ENCODE peak calls at places on chromosome 1, in nine cellular contexts. M is fibroblast of lung, J is upper lobe of right lung, Q is caudate nucleus, Z is neuronal stem cell, N is colonic mucosa, H is pancreas, L is RWPE1, O is small intestine. S is an unnamed sample.

GRCh38 chr1:2001773-2002411 is 1.7 kb downstream of the CFAP74 start:
- DNase-seq in Q (no peak), O (no peak), Z (no peak), L (peak), J (peak), H (no peak), M (no peak), N (no peak), S (no peak)

GRCh38 chr1:232877361-232877991 is 72.3 kb downstream of the MAP10 start:
- DNase-seq in J (no peak), Q (no peak), H (no peak), N (no peak), Z (no peak), L (no peak), O (no peak), M (no peak), S (no peak)

GRCh38 chr1:239891621-239892358 is 199.9 kb upstream of the FMN2 start:
- DNase-seq in Z (no peak), M (no peak), L (no peak), O (peak), N (no peak), Q (no peak), J (no peak), H (no peak), S (no peak)

GRCh38 chr1:48250572-48250971 is 28.1 kb downstream of the SLC5A9 start:
- DNase-seq in J (no peak), M (no peak), H (no peak), N (peak), Q (no peak), O (peak), Z (no peak), L (no peak), S (no peak)

GRCh38 chr1:167790117-167790516 is 68.3 kb downstream of the MPZL1 start:
- DNase-seq in Q (no peak), J (no peak), O (no peak), L (peak), M (no peak), Z (no peak), H (no peak), N (no peak), S (no peak)

GRCh38 chr1:110787328-110788071 is 85.4 kb upstream of the CD53 start:
- DNase-seq in J (no peak), O (peak), H (no peak), N (no peak), L (no peak), Z (no peak), M (no peak), Q (no peak), S (peak)

GRCh38 chr1:7298749-7299151 is 472.3 kb upstream of the VAMP3 start:
- DNase-seq in J (no peak), H (no peak), O (no peak), Z (no peak), N (peak), M (peak), L (peak), Q (no peak), S (no peak)

GRCh38 chr1:198725090-198725489 is 86.2 kb downstream of the PTPRC start:
- DNase-seq in O (no peak), N (no peak), L (no peak), H (no peak), Z (no peak), M (no peak), Q (no peak), J (no peak), S (no peak)

GRCh38 chr1:62271137-62271536 is 48.1 kb downstream of the KANK4 start:
- DNase-seq in N (no peak), H (no peak), M (no peak), J (no peak), O (no peak), L (no peak), Q (no peak), Z (no peak), S (no peak)

GRCh38 chr1:208936431-208936830 is 647.1 kb upstream of the CAMK1G start:
- DNase-seq in H (no peak), L (no peak), Q (no peak), Z (no peak), N (no peak), J (no peak), O (no peak), M (no peak), S (no peak)

GRCh38 chr1:32413507-32414185 is 19.4 kb upstream of the BSDC1 start:
- DNase-seq in J (no peak), L (peak), Z (peak), O (peak), M (peak), Q (no peak), N (peak), H (no peak), S (peak)

GRCh38 chr1:157448666-157449065 is 103.6 kb downstream of the FCRL5 start:
- DNase-seq in M (no peak), N (no peak), H (no peak), Q (no peak), Z (no peak), O (no peak), L (no peak), J (no peak), S (no peak)

GRCh38 chr1:184747089-184747955 is 7.3 kb downstream of the EDEM3 start:
- DNase-seq in H (no peak), L (no peak), Z (no peak), Q (no peak), O (no peak), J (no peak), M (no peak), N (no peak), S (no peak)

GRCh38 chr1:58402444-58402843 is 144.1 kb downstream of the OMA1 start:
- DNase-seq in O (no peak), M (peak), Z (no peak), J (no peak), H (no peak), Q (no peak), N (no peak), L (no peak), S (no peak)

GRCh38 chr1:240234477-240235225 is 143.0 kb downstream of the FMN2 start:
- DNase-seq in J (no peak), M (peak), O (no peak), L (peak), Z (no peak), Q (no peak), N (no peak), H (no peak), S (no peak)

GRCh38 chr1:81703352-81703735 is 97.4 kb upstream of the ADGRL2 start:
- DNase-seq in L (no peak), N (no peak), M (peak), H (no peak), O (no peak), Z (no peak), Q (no peak), J (no peak), S (no peak)

GRCh38 chr1:108553910-108554309 is 6.0 kb upstream of the EEIG2 start:
- DNase-seq in Z (no peak), J (no peak), M (no peak), Q (no peak), O (no peak), N (no peak), H (no peak), L (no peak), S (no peak)

GRCh38 chr1:53362851-53363642 is 35.2 kb upstream of the LRP8 start:
- DNase-seq in O (no peak), H (peak), Q (no peak), J (peak), M (no peak), L (no peak), N (peak), Z (no peak), S (no peak)

GRCh38 chr1:226677121-226678020 is 61.7 kb downstream of the ITPKB start:
- DNase-seq in M (peak), Q (peak), Z (no peak), L (peak), O (peak), N (peak), H (peak), J (no peak), S (no peak)

GRCh38 chr1:7257225-7257624 is 472.0 kb downstream of the CAMTA1 start:
- DNase-seq in J (no peak), Z (no peak), O (no peak), L (no peak), Q (no peak), H (no peak), M (no peak), N (no peak), S (no peak)

GRCh38 chr1:225454067-225454618 is 26.3 kb upstream of the LBR start:
- DNase-seq in Q (no peak), M (no peak), J (no peak), N (no peak), Z (no peak), H (peak), L (peak), O (no peak), S (no peak)

GRCh38 chr1:31828926-31829690 is 13.3 kb upstream of the SPOCD1 start:
- DNase-seq in L (no peak), J (no peak), Q (no peak), N (peak), M (no peak), H (no peak), O (no peak), Z (no peak), S (no peak)

GRCh38 chr1:204198978-204199340 is 2.7 kb upstream of the KISS1 start:
- DNase-seq in N (no peak), J (no peak), Z (no peak), Q (no peak), M (no peak), L (no peak), O (no peak), H (peak), S (no peak)

GRCh38 chr1:109864960-109865611 is 45.6 kb upstream of the CSF1 start:
- DNase-seq in M (peak), O (no peak), H (no peak), Z (no peak), J (no peak), N (no peak), Q (no peak), L (no peak), S (no peak)

GRCh38 chr1:21906173-21907078 is 30.7 kb downstream of the HSPG2 start:
- DNase-seq in N (peak), O (no peak), Z (no peak), J (peak), L (no peak), H (no peak), M (no peak), Q (no peak), S (no peak)

GRCh38 chr1:11738783-11739182 is 2.8 kb downstream of the AGTRAP start:
- DNase-seq in Z (no peak), M (no peak), L (no peak), O (no peak), H (no peak), J (no peak), Q (no peak), N (no peak), S (no peak)

DNA sequence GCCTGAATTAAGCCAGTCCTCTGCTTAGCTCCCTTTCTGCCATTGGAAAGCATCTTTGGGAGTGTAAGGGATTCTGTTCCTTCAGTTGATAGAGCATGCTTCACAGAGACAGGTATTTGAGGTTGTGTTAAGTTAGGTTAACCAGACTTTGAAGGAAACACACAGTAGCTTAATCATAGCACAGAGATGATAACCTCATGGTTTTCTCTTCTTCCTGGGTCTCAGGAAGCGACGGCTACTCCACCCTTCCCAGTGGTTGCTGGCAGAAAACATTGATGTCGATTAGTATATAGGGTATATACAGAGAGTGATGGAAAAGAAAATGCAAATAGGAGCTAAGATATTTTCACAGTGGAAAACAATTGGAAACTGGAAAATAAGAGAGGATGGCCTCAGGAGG is 42.0 kb downstream of the S1PR1 start:
- DNase-seq in O (no peak), N (no peak), H (no peak), Q (no peak), J (no peak), L (no peak), M (no peak), Z (no peak), S (no peak)
- H3K27ac ChIP-seq in O (no peak), N (no peak), H (no peak), Q (no peak), J (no peak), L (no peak), M (no peak), Z (no peak), S (no peak)

GRCh38 chr1:6251233-6251632 is 7.3 kb downstream of the HES3 start:
- DNase-seq in M (no peak), Z (no peak), H (no peak), J (no peak), L (no peak), Q (no peak), O (no peak), N (no peak), S (no peak)
- H3K27ac ChIP-seq in M (no peak), Z (no peak), H (no peak), J (no peak), L (no peak), Q (no peak), O (no peak), N (no peak), S (no peak)

GRCh38 chr1:44049839-44050238 is 18.6 kb upstream of the SLC6A9 start:
- DNase-seq in N (no peak), O (no peak), H (no peak), Z (no peak), Q (no peak), M (peak), J (no peak), L (peak), S (no peak)
- H3K27ac ChIP-seq in N (no peak), O (no peak), H (no peak), Z (no peak), Q (no peak), M (peak), J (no peak), L (peak), S (no peak)

GRCh38 chr1:151443846-151444790 is 15.2 kb downstream of the POGZ start:
- DNase-seq in L (peak), N (peak), O (peak), Q (no peak), J (no peak), M (peak), Z (peak), H (no peak), S (peak)

DNA sequence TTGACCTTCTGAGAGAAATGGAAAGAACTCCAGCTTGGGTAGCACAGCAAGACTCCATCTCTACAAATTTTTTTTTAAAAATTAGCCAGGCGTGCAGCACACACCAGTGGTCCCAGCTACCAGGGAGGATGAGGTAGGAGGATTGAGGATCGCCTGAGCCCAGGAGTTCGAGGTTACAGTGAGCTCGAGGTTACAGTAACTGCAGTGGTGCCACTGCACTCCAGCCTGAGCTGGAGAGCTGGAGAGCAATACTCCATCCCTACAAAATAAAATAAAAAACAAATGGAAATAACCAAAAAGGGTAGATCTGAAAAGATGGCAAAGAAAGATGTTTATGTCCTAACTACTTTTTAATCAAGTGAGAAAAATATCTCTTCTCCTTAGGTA is 14.5 kb downstream of the POGZ start:
- DNase-seq in H (no peak), Z (no peak), N (no peak), Q (no peak), J (no peak), L (no peak), M (no peak), O (no peak), S (no peak)
- H3K27ac ChIP-seq in H (no peak), Z (peak), N (no peak), Q (no peak), J (no peak), L (peak), M (peak), O (peak), S (no peak)

GRCh38 chr1:29166291-29166878 is 15.3 kb downstream of the SRSF4 start:
- DNase-seq in M (no peak), H (no peak), Z (no peak), J (no peak), Q (no peak), O (peak), N (no peak), L (no peak), S (no peak)
- H3K27ac ChIP-seq in M (peak), H (no peak), Z (no peak), J (no peak), Q (no peak), O (peak), N (no peak), L (no peak), S (no peak)

DNA sequence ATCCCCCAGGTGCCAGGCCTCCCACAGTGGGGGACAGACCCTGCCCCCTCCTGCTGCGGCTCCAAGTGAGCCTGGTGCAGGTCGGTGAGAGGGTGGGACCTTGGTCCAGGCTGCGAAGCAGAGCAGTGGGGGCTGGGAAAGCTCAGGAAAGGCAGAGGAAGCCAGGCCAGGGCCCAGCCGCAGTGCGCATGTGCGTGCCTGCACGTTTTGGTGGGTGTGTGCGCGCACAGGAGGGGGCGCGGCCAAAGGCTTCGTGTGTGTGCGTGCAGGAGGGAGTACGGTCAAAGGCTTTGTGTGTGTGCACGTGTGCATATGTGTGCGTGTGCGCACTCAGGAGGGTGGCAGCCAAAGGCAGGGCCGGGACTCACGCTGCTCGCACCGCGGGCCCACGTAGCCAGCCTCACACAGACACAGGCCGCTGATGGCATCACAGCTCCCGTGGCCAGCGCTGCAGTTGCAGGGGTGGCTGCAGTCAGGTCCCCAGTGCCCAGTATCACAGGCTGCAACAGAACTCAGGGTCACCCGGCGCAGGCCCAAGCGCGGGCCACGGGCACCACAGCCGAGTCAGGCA is 45.9 kb downstream of the ARHGEF16 start:
- DNase-seq in L (no peak), O (no peak), N (no peak), Z (no peak), H (no peak), J (no peak), Q (no peak), M (no peak), S (no peak)
- H3K27ac ChIP-seq in L (no peak), O (no peak), N (no peak), Z (no peak), H (no peak), J (no peak), Q (no peak), M (no peak), S (no peak)

DNA sequence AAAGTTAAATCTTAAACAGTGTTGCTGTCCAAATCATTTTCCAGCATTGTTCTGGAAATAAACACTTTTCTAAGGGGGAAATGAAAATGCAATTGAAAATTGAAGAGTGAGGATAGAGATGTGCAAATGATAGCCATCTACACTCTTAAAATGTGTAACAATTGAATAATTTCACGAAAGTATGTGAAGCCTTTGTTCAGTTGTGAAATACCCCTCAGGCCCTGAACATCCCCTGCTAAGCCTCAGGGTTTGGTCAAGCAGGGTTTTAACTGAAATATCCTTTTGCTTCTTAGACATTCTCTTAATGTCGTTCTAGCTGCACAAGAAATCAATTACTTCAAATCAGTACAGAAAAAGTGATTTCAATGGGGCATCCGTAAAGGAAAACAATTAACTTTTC is 65.9 kb upstream of the DYNLT5 start:
- DNase-seq in Q (no peak), O (no peak), M (no peak), J (no peak), N (no peak), H (no peak), L (no peak), Z (no peak), S (no peak)
- H3K27ac ChIP-seq in Q (no peak), O (no peak), M (no peak), J (no peak), N (no peak), H (no peak), L (no peak), Z (no peak), S (no peak)

DNA sequence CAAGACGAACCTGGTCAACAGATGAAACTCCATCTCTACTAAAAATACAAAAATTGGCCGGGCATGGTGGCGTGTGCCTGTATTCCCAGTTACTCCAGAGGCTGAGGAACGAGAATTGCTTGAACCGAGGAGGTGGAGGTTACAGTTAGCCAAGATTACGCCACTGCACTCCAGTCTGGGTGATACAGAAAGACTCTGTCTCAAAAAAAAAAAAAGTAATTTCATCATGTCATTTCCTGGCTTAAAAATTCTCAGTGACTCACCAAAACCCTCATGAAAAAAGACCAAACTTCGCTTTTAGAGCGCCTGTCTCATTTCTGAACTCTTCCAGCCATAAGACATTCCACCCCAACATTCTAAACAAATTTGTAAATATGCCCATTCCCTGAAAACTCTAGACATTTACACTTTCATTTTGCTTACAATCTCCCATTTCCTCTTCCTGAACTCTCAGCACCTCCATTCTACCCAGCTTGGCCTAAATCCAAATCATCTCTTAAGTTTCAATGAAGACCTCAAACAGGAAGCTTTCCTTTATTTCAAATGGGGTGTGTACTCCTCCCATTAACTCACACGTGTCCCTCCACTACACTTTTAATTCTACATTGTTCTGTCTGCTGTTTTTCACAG is 50.5 kb upstream of the PRRC2C start:
- DNase-seq in M (peak), O (peak), L (peak), H (no peak), J (no peak), Z (no peak), Q (no peak), N (no peak), S (peak)
- H3K27ac ChIP-seq in M (peak), O (peak), L (peak), H (no peak), J (no peak), Z (no peak), Q (no peak), N (no peak), S (no peak)

DNA sequence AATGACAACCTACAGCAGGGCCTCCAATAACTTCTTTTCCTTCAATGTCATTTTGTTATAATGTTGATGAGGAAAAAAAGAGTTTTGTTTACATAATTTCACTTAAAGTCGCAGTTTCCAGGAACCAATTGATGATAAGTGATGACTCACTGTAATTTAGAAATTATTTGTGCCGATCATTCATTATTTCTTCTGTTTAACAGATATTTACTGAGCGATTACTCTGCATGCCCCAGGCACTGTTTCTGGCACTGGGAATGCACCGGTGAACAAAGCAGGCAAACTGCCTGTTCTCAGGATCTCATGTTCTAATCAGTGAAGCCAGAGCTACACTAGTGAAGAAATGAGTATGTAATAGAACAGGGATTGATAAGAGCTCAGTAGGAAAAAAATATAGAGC is 403.4 kb downstream of the NTNG1 start:
- DNase-seq in O (no peak), N (no peak), J (no peak), Z (no peak), M (no peak), Q (no peak), L (no peak), H (no peak), S (no peak)
- H3K27ac ChIP-seq in O (no peak), N (no peak), J (no peak), Z (no peak), M (no peak), Q (no peak), L (no peak), H (no peak), S (no peak)

S was measured in HL-60.